ENCODE peak calls at places on chromosomes 7 and 10, in nine cellular contexts. One of them, this sample, is unnamed.

GRCh38 chr7:48251766-48252165 is 80.5 kb downstream of the ABCA13 start:
- DNase-seq in Right ventricle myocardium superior: no peak
- DNase-seq in suprapubic skin: no peak
- DNase-seq in NCI-H774: no peak
- DNase-seq in T-helper 17 cell: no peak
- DNase-seq in RWPE1: no peak
- DNase-seq in NCI-H460: no peak
- DNase-seq in cardiac muscle cell: no peak
- DNase-seq in AG09309: no peak
- DNase-seq in this sample: no peak

GRCh38 chr10:104284783-104285182 is 15.8 kb downstream of the GSTO2 start:
- DNase-seq in Right ventricle myocardium superior: no peak
- DNase-seq in suprapubic skin: no peak
- DNase-seq in NCI-H774: no peak
- DNase-seq in T-helper 17 cell: no peak
- DNase-seq in RWPE1: no peak
- DNase-seq in NCI-H460: no peak
- DNase-seq in cardiac muscle cell: no peak
- DNase-seq in AG09309: no peak
- DNase-seq in this sample: no peak

GRCh38 chr7:158811461-158811860 is 17.8 kb downstream of the ESYT2 start:
- DNase-seq in Right ventricle myocardium superior: no peak
- DNase-seq in suprapubic skin: no peak
- DNase-seq in NCI-H774: no peak
- DNase-seq in T-helper 17 cell: no peak
- DNase-seq in RWPE1: no peak
- DNase-seq in NCI-H460: no peak
- DNase-seq in cardiac muscle cell: no peak
- DNase-seq in AG09309: peak
- DNase-seq in this sample: no peak

GRCh38 chr10:117740696-117741222 is 198.2 kb downstream of the EMX2 start:
- DNase-seq in Right ventricle myocardium superior: no peak
- DNase-seq in suprapubic skin: no peak
- DNase-seq in NCI-H774: no peak
- DNase-seq in T-helper 17 cell: no peak
- DNase-seq in RWPE1: no peak
- DNase-seq in NCI-H460: no peak
- DNase-seq in cardiac muscle cell: no peak
- DNase-seq in AG09309: no peak
- DNase-seq in this sample: no peak

GRCh38 chr10:110750931-110751330 is 106.8 kb downstream of the RBM20 start:
- DNase-seq in Right ventricle myocardium superior: no peak
- DNase-seq in suprapubic skin: no peak
- DNase-seq in NCI-H774: no peak
- DNase-seq in T-helper 17 cell: no peak
- DNase-seq in RWPE1: no peak
- DNase-seq in NCI-H460: no peak
- DNase-seq in cardiac muscle cell: no peak
- DNase-seq in AG09309: no peak
- DNase-seq in this sample: no peak

GRCh38 chr10:124701435-124701834 is 42.7 kb downstream of the FAM53B start:
- DNase-seq in Right ventricle myocardium superior: peak
- DNase-seq in suprapubic skin: no peak
- DNase-seq in NCI-H774: no peak
- DNase-seq in T-helper 17 cell: no peak
- DNase-seq in RWPE1: no peak
- DNase-seq in NCI-H460: no peak
- DNase-seq in cardiac muscle cell: peak
- DNase-seq in AG09309: no peak
- DNase-seq in this sample: peak

GRCh38 chr7:95320663-95321062 is 3.7 kb downstream of the PON1 start:
- DNase-seq in Right ventricle myocardium superior: no peak
- DNase-seq in suprapubic skin: no peak
- DNase-seq in NCI-H774: no peak
- DNase-seq in T-helper 17 cell: no peak
- DNase-seq in RWPE1: no peak
- DNase-seq in NCI-H460: no peak
- DNase-seq in cardiac muscle cell: no peak
- DNase-seq in AG09309: no peak
- DNase-seq in this sample: no peak

GRCh38 chr10:93701903-93702277 is 502 bp downstream of the FRA10AC1 start:
- DNase-seq in Right ventricle myocardium superior: no peak
- DNase-seq in suprapubic skin: no peak
- DNase-seq in NCI-H774: no peak
- DNase-seq in T-helper 17 cell: no peak
- DNase-seq in RWPE1: peak
- DNase-seq in NCI-H460: peak
- DNase-seq in cardiac muscle cell: peak
- DNase-seq in AG09309: peak
- DNase-seq in this sample: no peak

GRCh38 chr10:60208676-60209269 is 180.9 kb downstream of the ANK3 start:
- DNase-seq in Right ventricle myocardium superior: no peak
- DNase-seq in suprapubic skin: no peak
- DNase-seq in NCI-H774: peak
- DNase-seq in T-helper 17 cell: no peak
- DNase-seq in RWPE1: peak
- DNase-seq in NCI-H460: peak
- DNase-seq in cardiac muscle cell: peak
- DNase-seq in AG09309: no peak
- DNase-seq in this sample: peak

GRCh38 chr7:43511029-43511428 is 71.9 kb upstream of the STK17A start:
- DNase-seq in Right ventricle myocardium superior: no peak
- DNase-seq in suprapubic skin: no peak
- DNase-seq in NCI-H774: no peak
- DNase-seq in T-helper 17 cell: no peak
- DNase-seq in RWPE1: no peak
- DNase-seq in NCI-H460: no peak
- DNase-seq in cardiac muscle cell: no peak
- DNase-seq in AG09309: no peak
- DNase-seq in this sample: no peak

GRCh38 chr7:26705567-26705966 is 158.8 kb downstream of the SKAP2 start:
- DNase-seq in Right ventricle myocardium superior: no peak
- DNase-seq in suprapubic skin: no peak
- DNase-seq in NCI-H774: no peak
- DNase-seq in T-helper 17 cell: no peak
- DNase-seq in RWPE1: peak
- DNase-seq in NCI-H460: peak
- DNase-seq in cardiac muscle cell: no peak
- DNase-seq in AG09309: peak
- DNase-seq in this sample: no peak

GRCh38 chr7:115153770-115154468 is 232.0 kb downstream of the MDFIC start:
- DNase-seq in Right ventricle myocardium superior: no peak
- DNase-seq in suprapubic skin: no peak
- DNase-seq in NCI-H774: no peak
- DNase-seq in T-helper 17 cell: no peak
- DNase-seq in RWPE1: no peak
- DNase-seq in NCI-H460: no peak
- DNase-seq in cardiac muscle cell: no peak
- DNase-seq in AG09309: no peak
- DNase-seq in this sample: no peak

GRCh38 chr7:132518102-132518838 is 58.0 kb downstream of the PLXNA4 start:
- DNase-seq in Right ventricle myocardium superior: no peak
- DNase-seq in suprapubic skin: no peak
- DNase-seq in NCI-H774: no peak
- DNase-seq in T-helper 17 cell: no peak
- DNase-seq in RWPE1: peak
- DNase-seq in NCI-H460: peak
- DNase-seq in cardiac muscle cell: no peak
- DNase-seq in AG09309: no peak
- DNase-seq in this sample: no peak

GRCh38 chr10:81136261-81136660 is 598.6 kb downstream of the SH2D4B start:
- DNase-seq in Right ventricle myocardium superior: no peak
- DNase-seq in suprapubic skin: no peak
- DNase-seq in NCI-H774: no peak
- DNase-seq in T-helper 17 cell: no peak
- DNase-seq in RWPE1: no peak
- DNase-seq in NCI-H460: no peak
- DNase-seq in cardiac muscle cell: no peak
- DNase-seq in AG09309: no peak
- DNase-seq in this sample: no peak

GRCh38 chr7:44050915-44051560 is 6.5 kb downstream of the DBNL start:
- DNase-seq in Right ventricle myocardium superior: no peak
- DNase-seq in suprapubic skin: peak
- DNase-seq in NCI-H774: no peak
- DNase-seq in T-helper 17 cell: no peak
- DNase-seq in RWPE1: no peak
- DNase-seq in NCI-H460: no peak
- DNase-seq in cardiac muscle cell: no peak
- DNase-seq in AG09309: no peak
- DNase-seq in this sample: no peak

GRCh38 chr7:139687980-139688632 is 89.7 kb downstream of the HIPK2 start:
- DNase-seq in Right ventricle myocardium superior: no peak
- DNase-seq in suprapubic skin: no peak
- DNase-seq in NCI-H774: no peak
- DNase-seq in T-helper 17 cell: no peak
- DNase-seq in RWPE1: peak
- DNase-seq in NCI-H460: no peak
- DNase-seq in cardiac muscle cell: no peak
- DNase-seq in AG09309: no peak
- DNase-seq in this sample: peak

GRCh38 chr7:28984631-28985030 is 26.5 kb upstream of the TRIL start:
- DNase-seq in Right ventricle myocardium superior: peak
- DNase-seq in suprapubic skin: no peak
- DNase-seq in NCI-H774: no peak
- DNase-seq in T-helper 17 cell: no peak
- DNase-seq in RWPE1: peak
- DNase-seq in NCI-H460: peak
- DNase-seq in cardiac muscle cell: no peak
- DNase-seq in AG09309: peak
- DNase-seq in this sample: peak

GRCh38 chr10:11012880-11013279 is 4.8 kb upstream of the CELF2 start:
- DNase-seq in Right ventricle myocardium superior: no peak
- DNase-seq in suprapubic skin: no peak
- DNase-seq in NCI-H774: no peak
- DNase-seq in T-helper 17 cell: no peak
- DNase-seq in RWPE1: no peak
- DNase-seq in NCI-H460: no peak
- DNase-seq in cardiac muscle cell: no peak
- DNase-seq in AG09309: no peak
- DNase-seq in this sample: no peak

This sample was measured in pons.